ENCODE peak calls at places on chromosomes 16 and 17, in ten cellular contexts. F is NB4; W is adrenal gland; D is CD8-positive, alpha-beta T cell; A is Panc1; T is AG10803; C is fibroblast of the aortic adventitia; G is cardiac fibroblast; M is GM06990; S is body of pancreas. Q is an unnamed sample.

GRCh38 chr16:67199011-67199807 is at the start of gene ELMO3:
- DNase-seq in F (no peak), W (no peak), D (no peak), A (no peak), T (no peak), C (no peak), G (no peak), M (no peak), S (peak; percentile 82), Q (no peak)

GRCh38 chr16:17392857-17393421 is 77.8 kb downstream of the XYLT1 start:
- DNase-seq in F (no peak), W (no peak), D (no peak), A (no peak), T (no peak), C (no peak), G (no peak), M (no peak), S (no peak), Q (no peak)

GRCh38 chr17:15398291-15398690 is 56.9 kb upstream of the TEKT3 start:
- DNase-seq in F (peak; percentile 75), W (peak; percentile 79), D (no peak), A (no peak), T (peak; percentile 76), C (peak; percentile 42), G (peak; percentile 38), M (no peak), S (no peak), Q (no peak)

GRCh38 chr16:49556252-49557069 is 182.9 kb downstream of the C16orf78 start:
- DNase-seq in F (peak; percentile 40), W (no peak), D (no peak), A (no peak), T (peak; percentile 7), C (peak; percentile 58), G (peak; percentile 63), M (no peak), S (no peak), Q (no peak)

GRCh38 chr16:82834156-82834758 is 207.5 kb downstream of the CDH13 start:
- DNase-seq in F (no peak), W (no peak), D (no peak), A (no peak), T (no peak), C (peak; percentile 74), G (no peak), M (no peak), S (no peak), Q (no peak)

GRCh38 chr17:44220211-44221071 is 966 bp upstream of the UBTF start:
- DNase-seq in F (peak; percentile 74), W (peak; percentile 57), D (peak; percentile 58), A (no peak), T (peak; percentile 55), C (peak; percentile 61), G (peak; percentile 59), M (peak; percentile 77), S (peak; percentile 61), Q (no peak)

GRCh38 chr16:48537909-48538745 is 71.9 kb downstream of the N4BP1 start:
- DNase-seq in F (no peak), W (peak; percentile 29), D (no peak), A (no peak), T (peak; percentile 22), C (peak; percentile 31), G (no peak), M (no peak), S (peak; percentile 44), Q (no peak)

GRCh38 chr17:76716146-76716833 is 5.5 kb upstream of the MXRA7 start:
- DNase-seq in F (peak; percentile 93), W (peak; percentile 55), D (peak; percentile 75), A (no peak), T (peak; percentile 100), C (peak; percentile 100), G (peak; percentile 100), M (no peak), S (no peak), Q (no peak)

GRCh38 chr17:41278176-41278955 is 2.9 kb downstream of the KRTAP9-7 start:
- DNase-seq in F (no peak), W (no peak), D (no peak), A (no peak), T (no peak), C (no peak), G (no peak), M (no peak), S (no peak), Q (no peak)

GRCh38 chr16:66458292-66458691 is 31.2 kb downstream of the BEAN1 start:
- DNase-seq in F (no peak), W (no peak), D (no peak), A (no peak), T (no peak), C (no peak), G (no peak), M (no peak), S (no peak), Q (peak; percentile 2)

GRCh38 chr16:55643161-55643970 is 12.4 kb upstream of the SLC6A2 start:
- DNase-seq in F (no peak), W (no peak), D (no peak), A (no peak), T (no peak), C (peak; percentile 27), G (peak; percentile 42), M (no peak), S (peak; percentile 21), Q (no peak)

GRCh38 chr16:7246578-7246977 is 86.1 kb upstream of the RBFOX1 start:
- DNase-seq in F (peak; percentile 23), W (no peak), D (no peak), A (no peak), T (no peak), C (no peak), G (no peak), M (no peak), S (no peak), Q (no peak)

GRCh38 chr17:60040843-60041242 is 37.9 kb downstream of the HEATR6 start:
- DNase-seq in F (no peak), W (no peak), D (no peak), A (no peak), T (no peak), C (no peak), G (no peak), M (no peak), S (no peak), Q (no peak)

GRCh38 chr16:529012-529575 is 1.6 kb downstream of the CAPN15 start:
- DNase-seq in F (no peak), W (no peak), D (peak; percentile 22), A (no peak), T (no peak), C (no peak), G (no peak), M (no peak), S (peak; percentile 60), Q (no peak)
- H3K4me3 ChIP-seq in F (peak overlapping the region; percentile 79), W (peak overlapping the region; percentile 19), D (peak overlapping the region; percentile 50), A (peak overlapping the region; percentile 86), T (peak overlapping the region; percentile 79), C (peak overlapping the region; percentile 79), G (peak overlapping the region; percentile 76), M (peak overlapping the region; percentile 85), S (no peak overlapping the region), Q (peak overlapping the region; percentile 79)

GRCh38 chr16:89422905-89423630 is 67.3 kb downstream of the ANKRD11 start:
- DNase-seq in F (peak; percentile 69), W (peak; percentile 68), D (peak; percentile 68), A (no peak), T (peak; percentile 45), C (peak; percentile 33), G (peak; percentile 77), M (peak; percentile 65), S (peak; percentile 37), Q (no peak)
- H3K4me3 ChIP-seq in F (no peak overlapping the region), W (no peak overlapping the region), D (no peak overlapping the region), A (no peak overlapping the region), T (no peak overlapping the region), C (no peak overlapping the region), G (no peak overlapping the region), M (peak overlapping the region; percentile 51), S (no peak overlapping the region), Q (no peak overlapping the region)

GRCh38 chr17:64385187-64386083 is 5.2 kb downstream of the PECAM1 start:
- DNase-seq in F (peak; percentile 93), W (peak; percentile 94), D (peak; percentile 57), A (no peak), T (peak; percentile 65), C (peak; percentile 80), G (peak; percentile 95), M (no peak), S (peak; percentile 23), Q (no peak)
- H3K4me3 ChIP-seq in F (peak overlapping the region; percentile 23), W (no peak overlapping the region), D (no peak overlapping the region), A (no peak overlapping the region), T (no peak overlapping the region), C (no peak overlapping the region), G (peak overlapping the region; percentile 35), M (no peak overlapping the region), S (no peak overlapping the region), Q (no peak overlapping the region)

DNA sequence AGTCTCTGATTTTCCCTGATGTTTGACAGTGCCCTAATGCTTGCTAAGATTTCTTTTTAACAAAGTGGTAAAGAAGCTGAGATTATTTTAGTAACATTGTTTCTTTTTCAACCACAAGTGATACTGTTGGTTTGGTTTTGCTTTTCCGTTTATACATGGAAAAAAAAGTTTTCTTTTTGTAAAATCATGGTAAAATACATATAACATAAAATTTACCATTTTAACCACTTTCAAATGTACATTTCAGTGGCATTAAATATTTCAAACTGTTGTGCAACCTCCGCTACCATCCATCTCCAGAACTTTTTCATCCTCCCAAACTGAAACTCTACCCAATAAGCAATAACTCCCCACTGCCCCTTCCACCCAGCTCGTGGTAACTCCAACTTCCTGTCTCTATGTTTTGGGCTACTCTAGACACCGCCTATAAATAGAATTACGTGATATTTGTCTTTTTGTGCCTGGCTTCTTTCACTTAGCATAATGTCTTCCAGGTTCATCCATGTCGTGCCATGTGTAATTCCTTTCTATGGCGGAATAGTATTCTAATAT is 4.6 kb downstream of the CIITA start:
- DNase-seq in F (peak; percentile 39), W (no peak), D (no peak), A (no peak), T (no peak), C (no peak), G (no peak), M (no peak), S (no peak), Q (no peak)
- H3K4me3 ChIP-seq in F (no peak overlapping the region), W (no peak overlapping the region), D (no peak overlapping the region), A (no peak overlapping the region), T (no peak overlapping the region), C (no peak overlapping the region), G (no peak overlapping the region), M (peak overlapping the region; percentile 86), S (no peak overlapping the region), Q (no peak overlapping the region)

DNA sequence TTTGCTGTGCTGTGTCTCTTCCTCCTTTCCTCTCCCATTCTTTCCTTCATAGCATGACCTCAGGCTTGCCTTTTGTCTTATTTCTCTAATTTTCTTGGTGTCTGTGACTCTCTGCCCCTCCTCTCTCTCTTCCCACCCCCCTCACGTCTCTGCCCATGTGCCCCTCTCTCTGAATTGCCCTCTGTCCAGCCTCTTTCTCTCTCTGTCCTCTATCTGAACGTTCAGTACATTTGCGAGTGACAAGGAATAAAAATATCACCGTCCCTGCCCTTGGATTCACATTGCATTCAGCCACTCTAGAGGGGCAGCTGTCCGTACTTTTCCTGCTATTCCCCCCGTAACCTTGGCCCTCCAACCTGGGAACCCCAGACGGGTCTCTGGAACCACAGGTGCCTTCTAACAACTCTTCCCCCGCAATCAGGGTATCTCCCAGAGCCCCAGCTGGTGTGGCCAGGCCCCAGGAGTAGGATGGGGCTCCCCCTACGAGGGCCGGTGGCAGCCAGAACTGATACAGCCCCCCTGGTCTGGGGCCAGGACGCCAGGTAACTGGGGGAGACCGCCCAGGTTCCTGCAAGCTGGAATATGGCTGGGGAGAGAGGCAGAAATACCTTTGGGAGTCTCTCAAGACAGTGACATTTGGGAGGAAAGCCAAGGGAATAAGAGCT is 1.8 kb downstream of the KIF1C start:
- DNase-seq in F (no peak), W (no peak), D (no peak), A (no peak), T (no peak), C (no peak), G (no peak), M (no peak), S (no peak), Q (no peak)
- H3K4me3 ChIP-seq in F (peak overlapping the region; percentile 58), W (no peak overlapping the region), D (no peak overlapping the region), A (peak overlapping the region; percentile 79), T (peak overlapping the region; percentile 97), C (peak overlapping the region; percentile 97), G (peak overlapping the region; percentile 97), M (peak overlapping the region; percentile 96), S (no peak overlapping the region), Q (peak overlapping the region; percentile 86)

GRCh38 chr17:68686108-68686988 is 85.2 kb upstream of the FAM20A start:
- DNase-seq in F (no peak), W (no peak), D (no peak), A (no peak), T (no peak), C (no peak), G (no peak), M (no peak), S (no peak), Q (no peak)
- H3K4me3 ChIP-seq in F (no peak overlapping the region), W (no peak overlapping the region), D (no peak overlapping the region), A (no peak overlapping the region), T (no peak overlapping the region), C (no peak overlapping the region), G (no peak overlapping the region), M (no peak overlapping the region), S (no peak overlapping the region), Q (no peak overlapping the region)